ENCODE peak calls at places on chromosomes 3 and 15, in eight cellular contexts. P is H7, I is NB4, N is kidney, M is ovary, Q is foreskin fibroblast, U is fibroblast of pulmonary artery, C is SJSA1. S is an unnamed sample.

GRCh38 chr3:59429203-59429602 is 379.4 kb upstream of the CFAP20DC start:
- DNase-seq in U (no peak), Q (no peak), N (no peak), C (no peak), M (no peak), P (no peak), I (no peak), S (no peak)

GRCh38 chr3:43256714-43257461 is 29.5 kb upstream of the SNRK start:
- DNase-seq in P (no peak), C (no peak), M (no peak), Q (no peak), U (no peak), I (peak; percentile 87), N (no peak), S (no peak)

GRCh38 chr3:195151866-195152526 is 119.0 kb downstream of the XXYLT1 start:
- DNase-seq in C (peak; percentile 60), U (peak; percentile 90), Q (no peak), M (no peak), N (no peak), I (peak; percentile 42), P (no peak), S (no peak)

GRCh38 chr3:82085356-82085755 is 323.9 kb upstream of the GBE1 start:
- DNase-seq in N (no peak), P (no peak), I (no peak), U (peak; percentile 30), M (no peak), C (no peak), Q (no peak), S (no peak)

GRCh38 chr3:57127849-57128566 is 37.1 kb downstream of the IL17RD start:
- DNase-seq in Q (peak; percentile 87), M (no peak), U (peak; percentile 11), I (no peak), C (peak; percentile 21), N (no peak), P (no peak), S (no peak)

GRCh38 chr15:57224664-57225063 is 151.6 kb upstream of the CGNL1 start:
- DNase-seq in P (no peak), N (no peak), Q (no peak), U (no peak), M (no peak), C (peak; percentile 49), I (no peak), S (no peak)

GRCh38 chr3:151501905-151502615 is 41.2 kb upstream of the IGSF10 start:
- DNase-seq in N (no peak), C (no peak), M (no peak), I (no peak), P (no peak), U (peak; percentile 48), Q (no peak), S (no peak)

GRCh38 chr15:85865070-85865684 is 70.5 kb upstream of the KLHL25 start:
- DNase-seq in C (peak; percentile 33), P (peak; percentile 84), M (no peak), U (peak; percentile 65), I (peak; percentile 56), N (no peak), Q (peak; percentile 36), S (no peak)

GRCh38 chr3:134067311-134068161 is 37.8 kb upstream of the SLCO2A1 start:
- DNase-seq in C (no peak), Q (no peak), I (no peak), M (no peak), U (no peak), P (no peak), N (no peak), S (no peak)

GRCh38 chr3:128376516-128376915 is 90.2 kb downstream of the DNAJB8 start:
- DNase-seq in U (no peak), I (no peak), M (no peak), C (no peak), Q (no peak), N (no peak), P (no peak), S (peak; percentile 75)

GRCh38 chr15:98421419-98422085 is 226.8 kb upstream of the IGF1R start:
- DNase-seq in M (peak; percentile 61), P (peak; percentile 97), I (peak; percentile 70), Q (peak; percentile 21), C (peak; percentile 42), N (peak; percentile 89), U (peak; percentile 39), S (peak; percentile 18)

GRCh38 chr3:191136347-191136746 is 62.7 kb upstream of the OSTN start:
- DNase-seq in I (peak; percentile 17), C (no peak), M (no peak), P (peak; percentile 36), Q (no peak), U (peak; percentile 62), N (no peak), S (no peak)

GRCh38 chr15:69200773-69201745 is 40.6 kb downstream of the GLCE start:
- DNase-seq in N (no peak), M (no peak), C (no peak), U (no peak), I (no peak), P (no peak), Q (no peak), S (no peak)

GRCh38 chr15:96054029-96054428 is 276.5 kb upstream of the NR2F2 start:
- DNase-seq in I (no peak), C (no peak), N (no peak), M (no peak), Q (no peak), U (no peak), P (peak; percentile 17), S (no peak)
- H3K4me3 ChIP-seq in I (no peak overlapping the region), C (no peak overlapping the region), N (peak overlapping the region; percentile 65), M (peak overlapping the region; percentile 28), Q (no peak overlapping the region), U (no peak overlapping the region), P (no peak overlapping the region), S (peak overlapping the region; percentile 44)

GRCh38 chr3:170700054-170700404 is 114.2 kb upstream of the SLC7A14 start:
- DNase-seq in N (no peak), Q (no peak), C (no peak), I (no peak), P (no peak), U (no peak), M (no peak), S (no peak)

GRCh38 chr3:170701696-170702678 is 116.1 kb upstream of the SLC7A14 start:
- DNase-seq in U (no peak), C (no peak), P (no peak), I (no peak), Q (no peak), N (no peak), M (no peak), S (no peak)

GRCh38 chr3:170705136-170705535 is 119.3 kb upstream of the SLC7A14 start:
- DNase-seq in U (no peak), C (no peak), Q (no peak), P (no peak), I (no peak), M (no peak), N (no peak), S (no peak)

GRCh38 chr3:170699158-170700053 is 113.5 kb upstream of the SLC7A14 start:
- DNase-seq in Q (no peak), C (no peak), I (no peak), M (peak; percentile 44), U (peak; percentile 51), P (no peak), N (no peak), S (no peak)

GRCh38 chr3:170703121-170703588 is 117.3 kb upstream of the SLC7A14 start:
- DNase-seq in I (no peak), C (no peak), U (peak; percentile 76), N (no peak), Q (peak; percentile 88), M (no peak), P (no peak), S (no peak)
- H3K4me3 ChIP-seq in I (no peak overlapping the region), C (no peak overlapping the region), U (no peak overlapping the region), N (no peak overlapping the region), Q (no peak overlapping the region), M (no peak overlapping the region), P (no peak overlapping the region), S (no peak overlapping the region)

GRCh38 chr15:55281517-55282227 is 7.9 kb downstream of the RAB27A start:
- DNase-seq in M (no peak), P (no peak), U (no peak), I (no peak), Q (no peak), N (no peak), C (no peak), S (no peak)

GRCh38 chr15:55284461-55284860 is 5.2 kb downstream of the RAB27A start:
- DNase-seq in I (no peak), M (no peak), P (no peak), N (no peak), C (no peak), U (no peak), Q (no peak), S (no peak)

GRCh38 chr15:55283295-55284147 is 6.1 kb downstream of the RAB27A start:
- DNase-seq in C (no peak), U (no peak), P (no peak), M (no peak), N (no peak), I (no peak), Q (no peak), S (no peak)

GRCh38 chr15:55279746-55280351 is 9.8 kb downstream of the RAB27A start:
- DNase-seq in M (no peak), P (no peak), C (peak; percentile 61), Q (peak; percentile 87), I (peak; percentile 86), U (peak; percentile 77), N (no peak), S (no peak)

GRCh38 chr15:55282284-55282833 is 7.3 kb downstream of the RAB27A start:
- DNase-seq in P (no peak), C (peak; percentile 81), N (no peak), M (no peak), Q (peak; percentile 75), I (peak; percentile 88), U (peak; percentile 81), S (no peak)
- H3K4me3 ChIP-seq in P (no peak overlapping the region), C (peak overlapping the region; percentile 8), N (no peak overlapping the region), M (no peak overlapping the region), Q (no peak overlapping the region), I (peak overlapping the region; percentile 47), U (no peak overlapping the region), S (no peak overlapping the region)

GRCh38 chr3:147388395-147389264 is 17.7 kb downstream of the ZIC4 start:
- DNase-seq in U (no peak), P (no peak), C (no peak), I (no peak), Q (no peak), M (no peak), N (no peak), S (no peak)
- H3K4me3 ChIP-seq in U (no peak overlapping the region), P (no peak overlapping the region), C (no peak overlapping the region), I (no peak overlapping the region), Q (no peak overlapping the region), M (no peak overlapping the region), N (no peak overlapping the region), S (no peak overlapping the region)

S was measured in gastrocnemius medialis.